ENCODE peak calls at places on chromosomes 6 and 20, in nine cellular contexts. U is IMR-90; Z is colonic mucosa; A is body of pancreas; O is CD8-positive, alpha-beta T cell; T is SJSA1; B is left ventricle myocardium inferior; G is neural progenitor cell; Q is breast epithelium. S is an unnamed sample. For H3K27me3, the result is how much of the 10 kb centered on the place peaks cover.

GRCh38 chr20:32528291-32528891 is 56.7 kb downstream of the NOL4L start:
- DNase-seq in Z (no peak), U (no peak), G (peak), O (peak), T (no peak), B (peak), A (peak), Q (no peak), S (peak)

GRCh38 chr6:163260111-163260895 is 154.2 kb upstream of the QKI start:
- DNase-seq in G (peak), A (no peak), T (no peak), O (no peak), Z (no peak), U (no peak), Q (no peak), B (no peak), S (peak)

GRCh38 chr20:24663496-24663895 is 194.1 kb downstream of the SYNDIG1 start:
- DNase-seq in Q (no peak), Z (no peak), A (no peak), B (no peak), T (no peak), U (no peak), O (no peak), G (no peak), S (no peak)

GRCh38 chr6:13873288-13874190 is 51.2 kb upstream of the RNF182 start:
- DNase-seq in O (peak), G (peak), B (peak), Z (peak), Q (peak), T (peak), A (peak), U (no peak), S (peak)

GRCh38 chr6:29995346-29995777 is 53.0 kb downstream of the HLA-A start:
- DNase-seq in Q (no peak), T (peak), B (no peak), A (no peak), O (no peak), G (no peak), Z (no peak), U (peak), S (no peak)

GRCh38 chr6:44831002-44831610 is 443.6 kb downstream of the CDC5L start:
- DNase-seq in B (no peak), G (peak), T (peak), O (no peak), Z (no peak), Q (no peak), U (no peak), A (no peak), S (no peak)

GRCh38 chr6:79076881-79077641 is 993 bp downstream of the PHIP start:
- DNase-seq in A (peak), Q (peak), Z (peak), G (peak), O (peak), T (peak), U (peak), B (peak), S (peak)

GRCh38 chr20:54468082-54468481 is 7.3 kb upstream of the DOK5 start:
- DNase-seq in B (no peak), Z (no peak), G (no peak), T (no peak), O (no peak), U (no peak), A (no peak), Q (no peak), S (no peak)

GRCh38 chr6:169847773-169848380 is 96.5 kb downstream of the ERMARD start:
- DNase-seq in B (no peak), O (no peak), Q (no peak), Z (no peak), A (no peak), T (no peak), G (no peak), U (no peak), S (no peak)

GRCh38 chr20:32527447-32528055 is 57.6 kb downstream of the NOL4L start:
- DNase-seq in T (no peak), O (peak), A (no peak), U (no peak), B (no peak), Q (no peak), G (peak), Z (no peak), S (peak)

GRCh38 chr6:43946641-43947363 is 176.8 kb downstream of the VEGFA start:
- DNase-seq in U (no peak), Z (no peak), T (no peak), Q (no peak), G (no peak), A (no peak), O (no peak), B (no peak), S (no peak)

GRCh38 chr6:157232161-157232895 is 91.0 kb downstream of the TMEM242 start:
- DNase-seq in B (no peak), U (no peak), A (no peak), T (no peak), Z (no peak), G (no peak), O (no peak), Q (no peak), S (peak)

GRCh38 chr20:41456341-41456740 is 89.7 kb upstream of the EMILIN3 start:
- DNase-seq in O (no peak), U (peak), T (no peak), G (no peak), B (no peak), Z (no peak), A (no peak), Q (no peak), S (no peak)

GRCh38 chr6:162773996-162774395 is 46.2 kb downstream of the PACRG start:
- DNase-seq in T (no peak), Z (no peak), G (no peak), Q (no peak), O (no peak), B (no peak), U (no peak), A (no peak), S (no peak)

GRCh38 chr6:21873562-21873961 is 280.0 kb downstream of the SOX4 start:
- DNase-seq in O (no peak), B (no peak), A (peak), Q (no peak), U (peak), G (no peak), T (peak), Z (peak), S (peak)

GRCh38 chr20:25032478-25033183 is 25.3 kb downstream of the ACSS1 start:
- DNase-seq in A (peak), G (peak), O (no peak), Q (peak), T (no peak), U (no peak), Z (peak), B (peak), S (peak)

GRCh38 chr6:14676084-14676483 is 558.5 kb downstream of the CD83 start:
- DNase-seq in Q (no peak), Z (no peak), G (no peak), A (no peak), O (no peak), B (no peak), T (no peak), U (peak), S (no peak)

GRCh38 chr20:40893610-40894242 is 134.9 kb upstream of the TOP1 start:
- DNase-seq in B (no peak), Q (no peak), A (no peak), T (no peak), G (no peak), U (no peak), O (no peak), Z (no peak), S (no peak)

GRCh38 chr6:51654647-51655046 is 432.8 kb downstream of the PKHD1 start:
- DNase-seq in A (no peak), U (no peak), B (no peak), O (no peak), Z (no peak), T (no peak), G (no peak), Q (no peak), S (no peak)

GRCh38 chr6:5681480-5681879 is 325.2 kb downstream of the NRN1 start:
- DNase-seq in Z (no peak), B (no peak), Q (no peak), G (no peak), U (no peak), T (no peak), A (no peak), O (no peak), S (no peak)

GRCh38 chr20:58907481-58908137 is 55.1 kb downstream of the GNAS start:
- DNase-seq in Z (peak), O (peak), U (peak), T (peak), A (peak), B (peak), Q (peak), G (no peak), S (peak)

GRCh38 chr20:37727247-37727956 is 33.6 kb downstream of the CTNNBL1 start:
- DNase-seq in B (no peak), A (no peak), U (no peak), O (no peak), G (peak), Z (no peak), Q (no peak), T (no peak), S (no peak)

GRCh38 chr20:10763117-10763516 is 89.3 kb upstream of the JAG1 start:
- DNase-seq in Z (no peak), G (peak), A (no peak), O (no peak), T (no peak), Q (no peak), B (no peak), U (peak), S (no peak)

GRCh38 chr6:75609639-75610590 is 8.2 kb downstream of the SENP6 start:
- DNase-seq in Q (no peak), B (no peak), T (no peak), O (no peak), A (no peak), G (no peak), U (peak), Z (no peak), S (no peak)

GRCh38 chr20:51958636-51959542 is 156.6 kb upstream of the SALL4 start:
- DNase-seq in A (no peak), Z (no peak), Q (no peak), G (peak), B (no peak), U (peak), O (no peak), T (no peak), S (no peak)

GRCh38 chr6:85143686-85144085 is 306.2 kb upstream of the NT5E start:
- DNase-seq in A (no peak), U (no peak), B (no peak), G (no peak), T (no peak), Q (no peak), O (no peak), Z (no peak), S (no peak)

GRCh38 chr20:57382516-57382915 is 8.7 kb upstream of the RBM38 start:
- DNase-seq in T (no peak), Z (no peak), Q (no peak), G (no peak), B (no peak), U (no peak), A (no peak), O (no peak), S (no peak)

GRCh38 chr6:14665827-14666724 is 548.5 kb downstream of the CD83 start:
- DNase-seq in Z (no peak), A (no peak), U (peak), Q (no peak), G (no peak), B (no peak), T (peak), O (no peak), S (peak)

GRCh38 chr6:103893082-103893481 is 966.6 kb downstream of the HACE1 start:
- DNase-seq in Z (no peak), G (no peak), U (no peak), T (no peak), O (no peak), Q (no peak), A (no peak), B (no peak), S (peak)

GRCh38 chr20:58614984-58615760 is 35.9 kb upstream of the STX16 start:
- DNase-seq in T (no peak), G (no peak), Q (peak), Z (no peak), O (no peak), A (no peak), B (no peak), U (no peak), S (peak)

GRCh38 chr20:24027229-24027628 is 38.6 kb upstream of the GGTLC1 start:
- DNase-seq in O (peak), G (no peak), B (peak), Z (peak), T (no peak), A (no peak), U (no peak), Q (peak), S (peak)

GRCh38 chr6:67916389-67916788 is 718.7 kb upstream of the ADGRB3 start:
- DNase-seq in O (no peak), T (no peak), A (no peak), B (no peak), G (no peak), Q (no peak), U (no peak), Z (no peak), S (no peak)

GRCh38 chr20:11210611-11211010 is 536.8 kb upstream of the JAG1 start:
- DNase-seq in B (no peak), Q (no peak), Z (no peak), G (no peak), T (no peak), U (no peak), O (no peak), A (no peak), S (no peak)

GRCh38 chr6:96724641-96725040 is 112.6 kb downstream of the GPR63 start:
- DNase-seq in G (peak), B (no peak), A (no peak), O (no peak), U (no peak), Z (no peak), Q (no peak), T (no peak), S (no peak)
- H3K27me3 ChIP-seq in G (under half), B (under half), A (under half), O (under half), U (under half), Z (under half), Q (under half), T (under half), S (under half)

GRCh38 chr20:35144694-35145093 is 2.4 kb downstream of the EDEM2 start:
- DNase-seq in G (no peak), U (no peak), Q (no peak), B (no peak), T (no peak), Z (peak), A (no peak), O (no peak), S (no peak)
- H3K4me3 ChIP-seq in G (no peak), U (no peak), Q (no peak), B (no peak), T (no peak), Z (no peak), A (no peak), O (no peak), S (no peak)

DNA sequence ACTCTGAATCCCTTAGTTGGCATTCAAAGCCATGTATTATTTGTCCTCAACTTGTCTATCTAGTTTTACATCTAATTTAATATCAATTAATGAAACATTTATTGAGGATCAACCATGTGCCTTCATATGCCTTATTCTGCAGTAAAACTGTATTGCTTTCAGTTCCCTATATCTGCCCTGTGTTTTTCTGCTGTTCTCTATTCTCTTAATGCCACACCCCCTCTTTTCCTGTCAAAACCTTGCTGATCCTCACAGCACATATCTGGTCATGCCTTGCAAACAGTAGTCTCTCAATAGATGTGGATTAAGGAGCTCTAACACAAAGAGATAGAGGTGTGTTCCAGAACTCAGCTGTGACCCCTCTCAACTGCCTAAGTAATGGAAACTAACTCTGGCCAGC is 2.0 kb downstream of the FIG4 start:
- DNase-seq in B (no peak), Z (no peak), G (no peak), A (no peak), O (no peak), Q (no peak), U (no peak), T (no peak), S (no peak)
- H3K27me3 ChIP-seq in B (under half), Z (under half), G (under half), A (under half), O (under half), Q (under half), U (under half), T (under half), S (under half)

GRCh38 chr6:160523223-160523622 is 140.9 kb downstream of the LPA start:
- DNase-seq in A (no peak), Q (no peak), Z (no peak), T (no peak), O (no peak), U (no peak), G (no peak), B (no peak), S (no peak)

GRCh38 chr6:160520043-160520904 is 143.8 kb downstream of the LPA start:
- DNase-seq in Z (peak), O (peak), T (peak), G (peak), B (peak), Q (peak), U (peak), A (peak), S (peak)

GRCh38 chr6:160519133-160519532 is 144.9 kb downstream of the LPA start:
- DNase-seq in G (no peak), A (no peak), Z (no peak), T (no peak), Q (no peak), B (no peak), U (no peak), O (no peak), S (no peak)

GRCh38 chr6:160513836-160514235 is 150.2 kb downstream of the LPA start:
- DNase-seq in B (no peak), Z (no peak), A (no peak), Q (no peak), G (peak), T (no peak), U (no peak), O (no peak), S (no peak)

GRCh38 chr6:160519603-160520042 is 144.5 kb downstream of the LPA start:
- DNase-seq in O (no peak), G (no peak), U (no peak), Q (no peak), Z (no peak), A (no peak), T (no peak), B (no peak), S (no peak)
- H3K4me3 ChIP-seq in O (peak), G (peak), U (peak), Q (peak), Z (peak), A (no peak), T (peak), B (peak), S (peak)

DNA sequence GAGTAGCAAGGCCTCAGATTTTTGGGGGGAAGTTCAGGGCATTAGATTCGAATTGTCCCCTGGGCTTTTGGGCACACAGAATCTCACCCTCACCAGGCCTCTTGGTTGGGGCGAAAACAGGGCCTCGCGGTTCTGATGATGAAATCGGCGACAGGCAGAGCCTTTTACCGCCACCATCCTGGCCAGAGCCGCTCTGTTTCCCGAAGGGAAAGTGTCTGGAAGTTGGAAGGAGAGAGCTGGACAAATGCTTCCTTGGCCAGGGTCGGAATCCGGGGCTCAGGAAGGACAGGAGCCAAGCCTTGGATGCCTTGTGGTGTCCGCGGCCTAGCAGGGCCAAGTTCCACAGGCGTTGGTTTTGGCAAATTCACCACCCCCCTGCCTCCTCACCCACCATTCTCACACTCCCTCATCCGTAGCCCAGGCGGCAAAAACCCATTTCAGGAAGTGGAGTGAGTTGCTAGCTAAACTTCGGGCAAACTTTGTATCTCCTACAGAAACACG is 3.5 kb upstream of the TFAP2A start:
- DNase-seq in T (no peak), B (no peak), Q (no peak), O (no peak), U (no peak), A (no peak), Z (no peak), G (no peak), S (no peak)
- H3K27me3 ChIP-seq in T (under half), B (half or more), Q (under half), O (half or more), U (half or more), A (under half), Z (half or more), G (half or more), S (under half)

DNA sequence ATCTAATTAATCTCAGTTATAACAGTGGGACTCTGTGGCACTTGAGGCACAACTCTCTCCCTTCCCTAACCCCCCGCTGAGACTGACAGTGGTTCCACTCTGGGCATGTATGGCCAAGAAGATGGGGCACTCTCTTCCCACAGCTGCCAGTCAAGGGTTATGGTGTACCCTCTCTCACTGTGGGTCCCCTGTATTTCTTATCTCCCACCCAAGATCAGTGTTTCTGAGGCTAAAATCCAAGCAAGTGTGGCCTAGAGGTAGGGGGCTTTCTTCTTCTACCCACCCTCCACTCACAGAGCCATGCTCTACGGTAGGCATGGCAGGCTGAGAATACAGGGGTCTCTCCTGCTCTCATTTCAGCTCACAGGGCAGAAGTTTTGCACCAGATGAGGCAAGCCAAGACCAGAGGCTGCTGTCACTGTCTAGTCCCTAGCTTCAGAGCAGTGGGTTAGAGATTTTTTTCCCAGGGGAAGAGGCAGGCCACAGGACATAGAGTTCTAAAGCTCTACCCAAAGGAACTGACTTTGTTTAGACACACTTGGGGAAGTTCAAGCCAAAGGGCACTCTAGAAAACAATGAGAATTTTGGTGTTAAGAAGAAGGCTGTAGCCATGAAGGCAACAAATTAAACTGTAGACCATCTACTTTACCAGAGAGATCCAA is 31.7 kb upstream of the HINT3 start:
- DNase-seq in Q (no peak), B (no peak), U (no peak), O (no peak), A (no peak), T (no peak), Z (no peak), G (no peak), S (no peak)
- H3K4me3 ChIP-seq in Q (no peak), B (no peak), U (no peak), O (no peak), A (no peak), T (no peak), Z (no peak), G (no peak), S (no peak)